ENCODE peak calls at places on chromosomes 7 and 10, in eight cellular contexts. Y is dermis microvascular lymphatic vessel endothelial cell, M is NCI-H774, H is NCI-H446, C is upper lobe of right lung, V is T-helper 2 cell, Q is heart right ventricle, P is T-helper 1 cell. G is an unnamed sample.

GRCh38 chr7:36158321-36158605 is 5.2 kb downstream of the EEPD1 start:
- DNase-seq in Y (no peak), M (no peak), H (no peak), C (no peak), V (no peak), Q (no peak), P (no peak), G (no peak)

GRCh38 chr10:129811208-129811607 is 152.9 kb downstream of the EBF3 start:
- DNase-seq in Y (no peak), M (no peak), H (no peak), C (no peak), V (no peak), Q (no peak), P (no peak), G (no peak)

GRCh38 chr10:1316806-1317131 is 260.6 kb downstream of the WDR37 start:
- DNase-seq in Y (no peak), M (no peak), H (no peak), C (no peak), V (no peak), Q (no peak), P (no peak), G (no peak)

GRCh38 chr7:8114175-8114574 is 145.6 kb downstream of the GLCCI1 start:
- DNase-seq in Y (no peak), M (no peak), H (no peak), C (no peak), V (no peak), Q (no peak), P (no peak), G (no peak)

GRCh38 chr10:52268790-52269189 is 45.3 kb upstream of the DKK1 start:
- DNase-seq in Y (no peak), M (no peak), H (no peak), C (no peak), V (no peak), Q (no peak), P (no peak), G (no peak)

GRCh38 chr7:23106801-23107713 is 1.5 kb downstream of the KLHL7 start:
- DNase-seq in Y (peak; percentile 62), M (no peak), H (no peak), C (no peak), V (no peak), Q (no peak), P (no peak), G (no peak)

GRCh38 chr10:26931223-26931622 is 70.5 kb upstream of the ABI1 start:
- DNase-seq in Y (no peak), M (no peak), H (no peak), C (no peak), V (no peak), Q (peak; percentile 25), P (no peak), G (no peak)

GRCh38 chr10:47378606-47379444 is 5.3 kb downstream of the ZNF488 start:
- DNase-seq in Y (no peak), M (no peak), H (no peak), C (no peak), V (no peak), Q (no peak), P (no peak), G (no peak)

GRCh38 chr10:43229208-43230061 is 37.4 kb downstream of the RASGEF1A start:
- DNase-seq in Y (no peak), M (no peak), H (no peak), C (peak; percentile 73), V (peak; percentile 69), Q (no peak), P (no peak), G (no peak)

GRCh38 chr7:5598769-5599371 is 175.2 kb upstream of the TNRC18 start:
- DNase-seq in Y (no peak), M (no peak), H (no peak), C (no peak), V (no peak), Q (no peak), P (no peak), G (no peak)

GRCh38 chr10:106711313-106711906 is 453.1 kb downstream of the SORCS1 start:
- DNase-seq in Y (peak; percentile 12), M (no peak), H (peak; percentile 1), C (peak; percentile 72), V (no peak), Q (peak; percentile 20), P (no peak), G (no peak)

GRCh38 chr10:93062499-93063216 is 2.1 kb downstream of the CYP26C1 start:
- DNase-seq in Y (peak; percentile 84), M (no peak), H (no peak), C (peak; percentile 64), V (no peak), Q (peak; percentile 13), P (no peak), G (no peak)

GRCh38 chr10:33334839-33335549 is 527 bp upstream of the NRP1 start:
- DNase-seq in Y (peak; percentile 84), M (peak; percentile 59), H (no peak), C (peak; percentile 89), V (no peak), Q (peak; percentile 82), P (no peak), G (peak; percentile 48)

GRCh38 chr7:142859829-142860228 is 5.0 kb downstream of the EPHB6 start:
- DNase-seq in Y (no peak), M (no peak), H (no peak), C (no peak), V (no peak), Q (no peak), P (no peak), G (no peak)

GRCh38 chr10:90964781-90965462 is 44.0 kb upstream of the ANKRD1 start:
- DNase-seq in Y (peak; percentile 64), M (no peak), H (no peak), C (no peak), V (no peak), Q (no peak), P (no peak), G (no peak)

GRCh38 chr10:22391605-22392004 is 46.3 kb downstream of the SPAG6 start:
- DNase-seq in Y (no peak), M (no peak), H (no peak), C (no peak), V (no peak), Q (no peak), P (no peak), G (no peak)

GRCh38 chr10:5565671-5566581 is 41.2 kb downstream of the CALML3 start:
- DNase-seq in Y (no peak), M (no peak), H (no peak), C (peak; percentile 52), V (no peak), Q (no peak), P (no peak), G (no peak)

GRCh38 chr10:58086763-58087150 is 180.9 kb downstream of the IPMK start:
- DNase-seq in Y (no peak), M (no peak), H (no peak), C (no peak), V (no peak), Q (no peak), P (no peak), G (no peak)

GRCh38 chr10:3248526-3249255 is 76.1 kb upstream of the PITRM1 start:
- DNase-seq in Y (peak; percentile 82), M (peak; percentile 33), H (no peak), C (no peak), V (no peak), Q (no peak), P (no peak), G (no peak)

GRCh38 chr10:59016043-59016442 is 160.4 kb upstream of the PHYHIPL start:
- DNase-seq in Y (no peak), M (no peak), H (no peak), C (no peak), V (no peak), Q (no peak), P (no peak), G (no peak)

G was measured in COR-L47.